ENCODE peak calls at places on chromosomes 11 and 22, in five cellular contexts. U is colonic mucosa; J is neural progenitor cell; K is right lobe of liver; Q is CD4-positive, alpha-beta T cell. V is an unnamed sample.

GRCh38 chr11:43397251-43397650 is 38.5 kb downstream of the TTC17 start:
- DNase-seq in U (no peak), J (no peak), K (no peak), Q (no peak), V (no peak)

GRCh38 chr11:2885017-2885675 is 429 bp downstream of the CDKN1C start:
- DNase-seq in U (peak; percentile 65), J (peak; percentile 88), K (no peak), Q (no peak), V (peak; percentile 56)

GRCh38 chr11:127485541-127485940 is 485.0 kb upstream of the KIRREL3 start:
- DNase-seq in U (no peak), J (no peak), K (no peak), Q (no peak), V (no peak)

GRCh38 chr11:68012843-68013610 is 2.9 kb downstream of the ALDH3B1 start:
- DNase-seq in U (no peak), J (no peak), K (no peak), Q (no peak), V (no peak)

GRCh38 chr11:114317738-114318137 is 21.5 kb downstream of the NNMT start:
- DNase-seq in U (peak; percentile 40), J (peak; percentile 82), K (no peak), Q (no peak), V (no peak)

GRCh38 chr11:114400974-114401223 is 433 bp downstream of the RBM7 start:
- DNase-seq in U (no peak), J (no peak), K (no peak), Q (no peak), V (no peak)

GRCh38 chr11:3781423-3781822 is 15.9 kb downstream of the NUP98 start:
- DNase-seq in U (no peak), J (no peak), K (no peak), Q (no peak), V (no peak)

GRCh38 chr11:1925373-1926155 is 6.1 kb downstream of the TNNT3 start:
- DNase-seq in U (no peak), J (no peak), K (peak; percentile 40), Q (no peak), V (no peak)

GRCh38 chr11:60868682-60869450 is 1.5 kb downstream of the ZP1 start:
- DNase-seq in U (no peak), J (no peak), K (no peak), Q (no peak), V (no peak)

GRCh38 chr11:47587733-47588326 is 1.4 kb downstream of the FAM180B start:
- DNase-seq in U (peak; percentile 36), J (no peak), K (peak; percentile 68), Q (no peak), V (no peak)

GRCh38 chr11:76787911-76788596 is 4.9 kb downstream of the TSKU start:
- DNase-seq in U (peak; percentile 52), J (no peak), K (no peak), Q (no peak), V (no peak)

GRCh38 chr11:69008774-69009440 is 4.1 kb downstream of the MRGPRF start:
- DNase-seq in U (peak; percentile 80), J (no peak), K (peak; percentile 80), Q (no peak), V (no peak)

GRCh38 chr22:39207141-39208012 is 37.4 kb downstream of the PDGFB start:
- DNase-seq in U (no peak), J (no peak), K (no peak), Q (no peak), V (no peak)

GRCh38 chr11:44955019-44955738 is 4.5 kb upstream of the TP53I11 start:
- DNase-seq in U (peak; percentile 74), J (no peak), K (no peak), Q (no peak), V (peak; percentile 17)

GRCh38 chr11:16902979-16903378 is 111.2 kb downstream of the PLEKHA7 start:
- DNase-seq in U (no peak), J (no peak), K (no peak), Q (no peak), V (no peak)

GRCh38 chr11:123084454-123084853 is 22.5 kb upstream of the HSPA8 start:
- DNase-seq in U (no peak), J (no peak), K (no peak), Q (no peak), V (no peak)

GRCh38 chr11:122628691-122629555 is 26.6 kb upstream of the UBASH3B start:
- DNase-seq in U (peak; percentile 57), J (peak; percentile 81), K (peak; percentile 63), Q (peak; percentile 40), V (peak; percentile 23)

GRCh38 chr11:27055065-27055682 is 14.6 kb downstream of the BBOX1 start:
- DNase-seq in U (no peak), J (no peak), K (no peak), Q (no peak), V (no peak)

GRCh38 chr11:43359432-43359818 is 705 bp downstream of the TTC17 start:
- DNase-seq in U (no peak), J (no peak), K (no peak), Q (no peak), V (no peak)

GRCh38 chr11:66914505-66914904 is 43.7 kb downstream of the PC start:
- DNase-seq in U (no peak), J (no peak), K (no peak), Q (no peak), V (no peak)

GRCh38 chr11:66915046-66915832 is 42.9 kb downstream of the PC start:
- DNase-seq in U (no peak), J (peak; percentile 42), K (no peak), Q (no peak), V (no peak)

GRCh38 chr11:66912963-66913362 is 45.2 kb downstream of the PC start:
- DNase-seq in U (no peak), J (peak; percentile 75), K (no peak), Q (no peak), V (peak; percentile 79)

GRCh38 chr11:66918751-66919150 is 39.4 kb downstream of the PC start:
- DNase-seq in U (no peak), J (no peak), K (no peak), Q (no peak), V (no peak)

GRCh38 chr11:66915866-66916265 is 42.3 kb downstream of the PC start:
- DNase-seq in U (peak; percentile 34), J (no peak), K (no peak), Q (no peak), V (no peak)
- H3K27ac ChIP-seq in U (no peak overlapping the region), J (no peak overlapping the region), K (no peak overlapping the region), Q (no peak overlapping the region), V (peak overlapping the region; percentile 89)

DNA sequence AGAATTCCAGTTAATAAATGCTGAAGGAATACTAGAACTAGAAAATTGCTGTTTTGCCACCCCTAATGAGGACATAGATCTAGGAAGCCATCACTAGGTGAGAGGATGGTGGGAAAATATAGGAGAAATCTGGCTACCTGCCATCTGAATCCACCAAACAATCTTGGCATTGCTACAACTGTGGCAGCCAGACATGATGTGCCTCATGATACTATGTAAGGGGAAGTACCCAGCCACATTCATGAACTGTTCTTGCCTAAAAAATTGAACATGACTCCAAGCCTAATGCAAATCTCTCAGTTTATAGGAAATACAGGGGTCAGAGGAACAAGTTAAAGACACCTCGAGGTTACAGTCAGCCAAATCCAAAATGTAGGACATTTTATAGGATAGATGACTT is 72.8 kb downstream of the SFI1 start:
- DNase-seq in U (no peak), J (no peak), K (no peak), Q (no peak), V (no peak)
- H3K27ac ChIP-seq in U (no peak overlapping the region), J (no peak overlapping the region), K (no peak overlapping the region), Q (no peak overlapping the region), V (no peak overlapping the region)

GRCh38 chr11:107859459-107860239 is 1.1 kb upstream of the SLC35F2 start:
- DNase-seq in U (peak; percentile 76), J (peak; percentile 81), K (peak; percentile 68), Q (peak; percentile 12), V (no peak)

GRCh38 chr11:107857550-107858216 is 904 bp downstream of the SLC35F2 start:
- DNase-seq in U (peak; percentile 53), J (no peak), K (no peak), Q (no peak), V (no peak)

GRCh38 chr11:107856180-107856980 is 2.2 kb downstream of the SLC35F2 start:
- DNase-seq in U (peak; percentile 29), J (no peak), K (no peak), Q (no peak), V (no peak)

GRCh38 chr11:107856981-107857517 is 1.5 kb downstream of the SLC35F2 start:
- DNase-seq in U (peak; percentile 74), J (no peak), K (no peak), Q (no peak), V (no peak)

GRCh38 chr11:107858217-107859070 is at the start of gene SLC35F2:
- DNase-seq in U (peak; percentile 84), J (peak; percentile 89), K (peak; percentile 62), Q (peak; percentile 17), V (no peak)
- H3K27ac ChIP-seq in U (peak within 1 kb of the TSS; percentile 89), J (no peak within 1 kb of the TSS), K (no peak within 1 kb of the TSS), Q (no peak within 1 kb of the TSS), V (no peak within 1 kb of the TSS)

GRCh38 chr22:43272301-43272700 is 70.9 kb downstream of the SCUBE1 start:
- DNase-seq in U (no peak), J (no peak), K (no peak), Q (no peak), V (no peak)

GRCh38 chr22:43269325-43270040 is 73.7 kb downstream of the SCUBE1 start:
- DNase-seq in U (no peak), J (peak; percentile 48), K (no peak), Q (no peak), V (no peak)

GRCh38 chr22:43270314-43270908 is 72.8 kb downstream of the SCUBE1 start:
- DNase-seq in U (no peak), J (peak; percentile 50), K (no peak), Q (no peak), V (no peak)

GRCh38 chr22:43272869-43273318 is 70.3 kb downstream of the SCUBE1 start:
- DNase-seq in U (no peak), J (no peak), K (peak; percentile 70), Q (no peak), V (no peak)

DNA sequence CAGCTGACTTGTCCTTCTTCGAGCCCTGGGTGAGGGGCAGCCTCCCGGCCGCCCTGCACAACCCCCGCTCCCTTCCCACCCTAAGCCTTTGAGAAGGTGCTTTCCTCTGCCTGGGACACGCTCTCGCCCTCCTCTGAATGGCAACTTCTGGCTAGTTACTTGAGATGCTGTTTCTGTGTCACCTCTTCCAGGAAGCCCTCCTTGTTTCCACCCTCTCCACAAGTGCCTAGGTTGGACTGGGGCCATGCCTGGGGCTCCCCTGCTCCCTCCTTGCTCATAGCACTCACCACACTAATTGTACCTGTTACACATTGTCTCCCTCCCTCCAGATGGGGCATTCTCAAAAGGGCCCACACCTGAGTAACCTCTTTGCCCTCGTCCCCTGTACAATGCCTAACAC is 72.2 kb downstream of the SCUBE1 start:
- DNase-seq in U (no peak), J (no peak), K (no peak), Q (no peak), V (no peak)
- H3K27ac ChIP-seq in U (no peak overlapping the region), J (no peak overlapping the region), K (no peak overlapping the region), Q (no peak overlapping the region), V (no peak overlapping the region)

GRCh38 chr11:65576867-65577755 is 1.3 kb downstream of the EHBP1L1 start:
- DNase-seq in U (peak; percentile 78), J (no peak), K (peak; percentile 75), Q (no peak), V (no peak)
- H3K27ac ChIP-seq in U (peak overlapping the region; percentile 89), J (no peak overlapping the region), K (peak overlapping the region; percentile 31), Q (peak overlapping the region; percentile 61), V (peak overlapping the region; percentile 71)